ENCODE peak calls at places on chromosomes 13 and 19, in five cellular contexts. K is stomach, O is psoas muscle, V is tibial nerve, L is ascending aorta. B is an unnamed sample.

GRCh38 chr13:29502391-29503008 is 93.0 kb downstream of the SLC7A1 start:
- DNase-seq in K (no peak), L (no peak), O (peak), V (no peak), B (no peak)

GRCh38 chr19:3968556-3969434 is 2.1 kb downstream of the DAPK3 start:
- DNase-seq in L (peak), V (peak), K (peak), O (peak), B (peak)

GRCh38 chr19:13002970-13003540 is 7.8 kb downstream of the NFIX start:
- DNase-seq in K (no peak), O (no peak), V (no peak), L (no peak), B (no peak)

GRCh38 chr13:95714142-95714832 is 37.3 kb downstream of the DNAJC3 start:
- DNase-seq in V (no peak), K (no peak), L (no peak), O (no peak), B (peak)

GRCh38 chr13:45441633-45442032 is 23.1 kb upstream of the COG3 start:
- DNase-seq in K (no peak), O (no peak), L (peak), V (no peak), B (peak)

GRCh38 chr13:40664100-40665060 is 2.1 kb downstream of the FOXO1 start:
- DNase-seq in L (peak), K (peak), V (peak), O (peak), B (no peak)

GRCh38 chr19:51783373-51783772 is 11.6 kb upstream of the FPR3 start:
- DNase-seq in O (no peak), V (no peak), L (no peak), K (no peak), B (peak)

GRCh38 chr13:111978536-111978935 is 88.4 kb upstream of the SOX1 start:
- DNase-seq in O (no peak), K (no peak), V (no peak), L (no peak), B (no peak)

GRCh38 chr13:50085063-50085462 is 69.8 kb downstream of the KCNRG start:
- DNase-seq in V (no peak), L (no peak), K (no peak), O (no peak), B (peak)

GRCh38 chr13:40168425-40169155 is 497.9 kb downstream of the FOXO1 start:
- DNase-seq in K (no peak), V (no peak), O (no peak), L (no peak), B (no peak)

GRCh38 chr19:16373079-16373478 is 48.5 kb downstream of the KLF2 start:
- DNase-seq in O (peak), L (no peak), V (no peak), K (no peak), B (no peak)

GRCh38 chr19:16371540-16371986 is 46.9 kb downstream of the KLF2 start:
- DNase-seq in L (no peak), V (no peak), K (peak), O (peak), B (no peak)

GRCh38 chr19:16370671-16371391 is 46.2 kb downstream of the KLF2 start:
- DNase-seq in V (no peak), O (peak), L (no peak), K (no peak), B (no peak)

GRCh38 chr19:16373539-16373938 is 48.9 kb downstream of the KLF2 start:
- DNase-seq in L (no peak), O (peak), V (peak), K (no peak), B (peak)

GRCh38 chr19:16372065-16372915 is 47.7 kb downstream of the KLF2 start:
- DNase-seq in O (peak), K (no peak), L (no peak), V (no peak), B (no peak)
- H3K4me3 ChIP-seq in O (no peak), K (no peak), L (no peak), V (no peak), B (no peak)

GRCh38 chr19:19711934-19712828 is 20.7 kb downstream of the ZNF14 start:
- DNase-seq in V (no peak), K (no peak), O (no peak), L (no peak), B (peak)
- H3K4me3 ChIP-seq in V (no peak), K (no peak), O (no peak), L (peak), B (no peak)

GRCh38 chr19:677201-677600 is 1.0 kb downstream of the FSTL3 start:
- DNase-seq in L (peak), O (peak), K (peak), V (peak), B (peak)
- H3K4me3 ChIP-seq in L (peak), O (peak), K (peak), V (peak), B (peak)

GRCh38 chr13:99257291-99257690 is 888 bp downstream of the GPR18 start:
- DNase-seq in V (no peak), L (no peak), K (no peak), O (no peak), B (no peak)

GRCh38 chr13:99258210-99258860 is at the start of gene GPR18:
- DNase-seq in O (no peak), K (no peak), V (no peak), L (no peak), B (no peak)

GRCh38 chr13:99255241-99255640 is 2.9 kb downstream of the GPR18 start:
- DNase-seq in K (no peak), L (no peak), V (no peak), O (no peak), B (no peak)

GRCh38 chr13:99256709-99257108 is 1.5 kb downstream of the GPR18 start:
- DNase-seq in L (no peak), K (no peak), V (no peak), O (no peak), B (peak)

GRCh38 chr13:99256283-99256682 is 1.9 kb downstream of the GPR18 start:
- DNase-seq in V (no peak), K (no peak), L (no peak), O (no peak), B (no peak)
- H3K4me3 ChIP-seq in V (no peak), K (no peak), L (no peak), O (peak), B (no peak)

GRCh38 chr13:30846844-30847243 is 59.2 kb upstream of the MEDAG start:
- DNase-seq in V (no peak), L (no peak), K (no peak), O (no peak), B (no peak)

GRCh38 chr13:30850204-30850866 is 55.7 kb upstream of the MEDAG start:
- DNase-seq in O (no peak), L (no peak), V (no peak), K (no peak), B (peak)

GRCh38 chr13:30847697-30848307 is 58.3 kb upstream of the MEDAG start:
- DNase-seq in O (no peak), L (peak), K (no peak), V (no peak), B (peak)

GRCh38 chr13:30849611-30850010 is 56.5 kb upstream of the MEDAG start:
- DNase-seq in O (no peak), V (no peak), K (no peak), L (no peak), B (no peak)

GRCh38 chr13:30848332-30849027 is 57.6 kb upstream of the MEDAG start:
- DNase-seq in K (no peak), V (no peak), O (no peak), L (no peak), B (no peak)
- H3K4me3 ChIP-seq in K (no peak), V (no peak), O (no peak), L (no peak), B (no peak)

DNA sequence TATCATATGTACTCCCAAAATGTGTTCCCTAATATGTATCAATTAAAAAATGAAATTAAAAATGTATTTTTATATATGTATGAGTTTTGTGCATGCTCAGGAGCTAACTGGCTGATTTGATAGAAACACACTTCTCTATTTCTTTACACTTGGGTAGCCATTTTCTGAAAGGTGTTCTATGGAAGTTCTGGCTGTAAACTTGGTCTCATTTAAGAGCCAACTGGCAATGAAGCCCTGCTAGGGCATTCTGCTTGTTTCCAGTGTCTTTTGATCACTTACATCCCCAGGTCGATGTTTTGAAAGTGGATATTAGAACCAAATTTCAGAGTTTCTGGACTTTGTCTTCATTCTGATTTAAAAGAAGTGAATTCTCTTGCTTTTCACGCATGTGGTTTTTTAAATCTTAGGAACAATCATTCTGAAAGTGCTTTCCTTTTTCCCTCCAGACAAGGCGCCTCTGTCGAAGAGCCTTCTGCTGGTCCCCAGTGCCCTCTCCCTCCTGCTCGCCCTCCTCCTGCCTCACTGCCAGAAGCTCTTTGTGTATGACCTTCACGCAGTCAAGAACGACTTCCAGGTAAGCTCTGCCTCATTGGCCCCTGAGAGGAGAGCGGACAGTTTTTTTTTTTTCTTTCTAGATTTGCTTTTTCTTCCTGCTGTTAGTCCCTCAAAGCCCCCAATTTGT is 20.1 kb downstream of the GPR18 start:
- DNase-seq in O (no peak), L (no peak), K (no peak), V (no peak), B (no peak)
- H3K4me3 ChIP-seq in O (no peak), L (no peak), K (no peak), V (no peak), B (no peak)